ENCODE peak calls at places on chromosomes 12 and 14, in four cellular contexts. N, E, U and I are unnamed samples.

GRCh38 chr12:127731657-127732056 is 535.3 kb upstream of the TMEM132C start:
- DNase-seq in E (no peak), N (no peak), U (no peak), I (no peak)

GRCh38 chr14:102768223-102769048 is 8.8 kb upstream of the TRAF3 start:
- DNase-seq in E (no peak), U (no peak), N (no peak), I (no peak)

GRCh38 chr12:13164859-13165577 is 31.5 kb upstream of the EMP1 start:
- DNase-seq in U (no peak), N (no peak), E (peak), I (no peak)

GRCh38 chr12:90855534-90855933 is 99.4 kb downstream of the CCER1 start:
- DNase-seq in N (no peak), E (no peak), U (no peak), I (no peak)

GRCh38 chr12:4603946-4604345 is 41.9 kb downstream of the DYRK4 start:
- DNase-seq in N (no peak), U (no peak), E (no peak), I (no peak)

GRCh38 chr14:92328664-92329255 is 5.8 kb downstream of the SLC24A4 start:
- DNase-seq in E (no peak), N (no peak), U (no peak), I (no peak)

GRCh38 chr12:11651785-11652184 is 2.3 kb downstream of the ETV6 start:
- DNase-seq in U (peak), N (no peak), E (no peak), I (no peak)

GRCh38 chr14:89420502-89420901 is 3.5 kb upstream of the FOXN3 start:
- DNase-seq in N (no peak), E (no peak), U (no peak), I (peak)

GRCh38 chr12:118446247-118446646 is 69.9 kb downstream of the SUDS3 start:
- DNase-seq in N (no peak), U (no peak), E (no peak), I (no peak)

GRCh38 chr12:53004582-53004981 is 1.7 kb upstream of the EIF4B start:
- DNase-seq in E (no peak), N (no peak), U (no peak), I (no peak)

GRCh38 chr12:116381744-116382455 is 104.4 kb upstream of the MED13L start:
- DNase-seq in N (no peak), E (peak), U (peak), I (no peak)

GRCh38 chr12:18998343-18999270 is 130.9 kb upstream of the PLEKHA5 start:
- DNase-seq in U (peak), E (peak), N (no peak), I (no peak)

GRCh38 chr12:6532927-6533652 is 1.2 kb upstream of the GAPDH start:
- DNase-seq in N (no peak), E (no peak), U (peak), I (peak)

GRCh38 chr14:68665792-68666195 is 127.1 kb downstream of the ZFP36L1 start:
- DNase-seq in N (no peak), E (no peak), U (no peak), I (no peak)

GRCh38 chr12:117564885-117565284 is 203.5 kb upstream of the NOS1 start:
- DNase-seq in E (no peak), U (no peak), N (no peak), I (no peak)

GRCh38 chr14:101026341-101026740 is 122.8 kb upstream of the RTL1 start:
- DNase-seq in N (no peak), E (no peak), U (no peak), I (no peak)

GRCh38 chr14:103284574-103285467 is 49.2 kb upstream of the EIF5 start:
- DNase-seq in N (no peak), U (no peak), E (no peak), I (no peak)

GRCh38 chr14:64421166-64421565 is 33.0 kb downstream of the MTHFD1 start:
- DNase-seq in E (no peak), U (peak), N (no peak), I (no peak)